ENCODE peak calls at places on chromosomes 13 and 19, in six cellular contexts. P, A, B, V, I and H are unnamed samples.

GRCh38 chr13:50130686-50131051 is 115.4 kb downstream of the KCNRG start:
- DNase-seq in P (peak), A (no peak), B (no peak), V (no peak), I (peak), H (no peak)

GRCh38 chr13:48535791-48536190 is 2.9 kb upstream of the RCBTB2 start:
- DNase-seq in P (no peak), A (no peak), B (no peak), V (no peak), I (no peak), H (no peak)

GRCh38 chr13:26872444-26873173 is 112.0 kb upstream of the GPR12 start:
- DNase-seq in P (peak), A (no peak), B (no peak), V (no peak), I (peak), H (peak)

GRCh38 chr19:28403698-28404099 is 809.3 kb downstream of the UQCRFS1 start:
- DNase-seq in P (no peak), A (no peak), B (no peak), V (no peak), I (no peak), H (no peak)

GRCh38 chr13:102405499-102406079 is 3.7 kb upstream of the FGF14 start:
- DNase-seq in P (no peak), A (no peak), B (no peak), V (no peak), I (peak), H (no peak)

GRCh38 chr19:33199441-33200265 is 5.5 kb downstream of the LRP3 start:
- DNase-seq in P (no peak), A (no peak), B (no peak), V (no peak), I (no peak), H (no peak)

GRCh38 chr13:20272571-20273171 is 40.6 kb upstream of the GJB6 start:
- DNase-seq in P (no peak), A (no peak), B (no peak), V (no peak), I (no peak), H (no peak)

GRCh38 chr13:41017153-41017552 is 2.0 kb downstream of the ELF1 start:
- DNase-seq in P (peak), A (no peak), B (no peak), V (no peak), I (no peak), H (peak)

GRCh38 chr13:98740131-98740530 is 12.3 kb downstream of the SLC15A1 start:
- DNase-seq in P (no peak), A (no peak), B (no peak), V (no peak), I (no peak), H (no peak)

GRCh38 chr19:40803857-40804782 is 5.1 kb downstream of the EGLN2 start:
- DNase-seq in P (peak), A (peak), B (no peak), V (no peak), I (peak), H (peak)

GRCh38 chr13:52125547-52125946 is 3.3 kb downstream of the NEK5 start:
- DNase-seq in P (no peak), A (no peak), B (no peak), V (no peak), I (no peak), H (no peak)

GRCh38 chr13:42574011-42574410 is at the start of gene TNFSF11:
- DNase-seq in P (no peak), A (peak), B (peak), V (no peak), I (peak), H (no peak)

DNA sequence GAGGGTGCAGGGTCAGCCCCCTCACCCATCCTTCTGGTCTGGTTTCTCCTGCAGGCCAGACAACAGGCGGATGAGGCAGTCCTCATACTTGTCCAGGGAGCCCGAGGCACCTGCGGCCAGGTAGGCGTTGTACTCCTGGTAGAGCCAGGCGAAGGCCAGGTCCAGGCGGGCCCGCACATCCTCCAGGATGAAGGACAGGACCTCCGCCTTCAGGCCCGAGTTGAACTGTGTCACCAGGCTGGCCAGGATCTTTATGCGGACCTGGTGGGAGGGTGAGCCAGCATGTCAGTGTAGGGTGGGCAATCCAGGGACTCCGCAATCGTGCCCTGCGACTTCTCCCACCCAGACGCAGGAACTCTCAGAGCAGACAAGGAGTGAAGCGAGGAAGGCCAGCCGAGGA is 13.8 kb upstream of the RSPH6A start:
- DNase-seq in P (no peak), A (no peak), B (no peak), V (peak), I (no peak), H (no peak)
- TF ChIP-seq POLR2AphosphoS5 in P (no peak), A (no peak), B (no peak), V (no peak), I (no peak), H (no peak)

GRCh38 chr19:9791552-9792181 is 23.1 kb upstream of the ZNF846 start:
- DNase-seq in P (peak), A (peak), B (peak), V (peak), I (peak), H (peak)
- TF ChIP-seq POLR2AphosphoS5 in P (peak), A (no peak), B (no peak), V (no peak), I (peak), H (no peak)

GRCh38 chr13:46552888-46553520 is at the start of gene LRCH1:
- DNase-seq in P (peak), A (peak), B (peak), V (peak), I (peak), H (peak)

GRCh38 chr13:46555722-46556121 is 2.8 kb downstream of the LRCH1 start:
- DNase-seq in P (no peak), A (no peak), B (no peak), V (no peak), I (no peak), H (no peak)

GRCh38 chr13:46553521-46553885 is 533 bp downstream of the LRCH1 start:
- DNase-seq in P (no peak), A (no peak), B (no peak), V (no peak), I (peak), H (no peak)

GRCh38 chr13:46554971-46555370 is 2.0 kb downstream of the LRCH1 start:
- DNase-seq in P (no peak), A (no peak), B (no peak), V (no peak), I (no peak), H (no peak)

DNA sequence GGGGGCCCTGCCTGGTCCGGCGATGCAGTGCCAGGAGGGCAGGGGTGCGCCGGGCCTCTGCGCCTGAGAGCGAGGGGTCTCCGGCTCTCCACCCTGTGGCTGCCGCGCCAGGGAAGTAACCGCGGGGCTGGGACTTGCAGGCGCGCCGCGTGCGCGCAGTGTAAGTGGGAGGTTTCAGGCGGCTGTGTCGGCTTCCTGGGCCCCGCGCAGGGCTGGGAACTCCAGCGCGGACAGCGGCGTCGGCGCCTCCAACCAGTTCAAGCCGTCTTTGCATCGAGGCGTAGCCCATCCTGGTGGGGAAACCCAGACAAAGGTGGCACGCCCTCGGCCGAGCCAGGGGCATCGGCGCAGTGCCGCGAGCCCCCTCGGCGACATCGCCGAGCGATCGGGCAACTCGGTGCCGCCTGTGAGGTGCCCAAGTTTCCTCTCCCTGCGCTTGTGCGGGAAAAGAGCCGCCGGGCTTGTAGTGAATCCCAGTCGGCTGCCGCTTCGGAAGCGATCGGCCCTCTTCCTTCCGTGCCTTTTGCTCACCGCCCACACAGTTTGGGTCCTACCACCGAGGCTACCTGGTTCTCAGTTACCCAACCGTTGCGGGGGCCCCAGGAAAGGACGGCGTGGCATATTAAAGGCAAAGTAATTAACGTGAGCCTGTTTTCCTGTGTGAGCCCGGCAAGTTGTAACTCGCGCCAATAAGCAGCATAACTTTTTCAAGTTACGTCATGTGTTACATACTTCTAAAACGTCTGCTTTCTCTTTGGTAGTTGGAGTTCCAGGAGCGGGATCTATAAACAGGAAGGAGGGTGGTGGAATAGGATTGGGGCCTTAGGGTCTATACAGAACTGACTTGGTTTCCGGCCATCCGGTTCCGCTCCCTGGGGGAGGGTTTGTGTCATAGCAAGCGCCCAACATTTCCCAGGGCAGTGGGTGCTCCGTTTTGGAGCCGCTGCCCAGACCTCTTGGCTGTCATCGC is 1.2 kb downstream of the LRCH1 start:
- DNase-seq in P (peak), A (peak), B (peak), V (no peak), I (peak), H (peak)
- TF ChIP-seq POLR2AphosphoS5 in P (peak), A (no peak), B (peak), V (peak), I (no peak), H (peak)

GRCh38 chr19:6536138-6536671 is 5.4 kb downstream of the TNFSF9 start:
- DNase-seq in P (peak), A (peak), B (peak), V (no peak), I (peak), H (peak)
- TF ChIP-seq POLR2AphosphoS5 in P (no peak), A (peak), B (peak), V (no peak), I (no peak), H (no peak)

GRCh38 chr13:113397606-113398425 is 33.9 kb upstream of the GRTP1 start:
- DNase-seq in P (no peak), A (no peak), B (no peak), V (peak), I (no peak), H (no peak)
- TF ChIP-seq POLR2AphosphoS5 in P (no peak), A (no peak), B (no peak), V (no peak), I (no peak), H (no peak)

DNA sequence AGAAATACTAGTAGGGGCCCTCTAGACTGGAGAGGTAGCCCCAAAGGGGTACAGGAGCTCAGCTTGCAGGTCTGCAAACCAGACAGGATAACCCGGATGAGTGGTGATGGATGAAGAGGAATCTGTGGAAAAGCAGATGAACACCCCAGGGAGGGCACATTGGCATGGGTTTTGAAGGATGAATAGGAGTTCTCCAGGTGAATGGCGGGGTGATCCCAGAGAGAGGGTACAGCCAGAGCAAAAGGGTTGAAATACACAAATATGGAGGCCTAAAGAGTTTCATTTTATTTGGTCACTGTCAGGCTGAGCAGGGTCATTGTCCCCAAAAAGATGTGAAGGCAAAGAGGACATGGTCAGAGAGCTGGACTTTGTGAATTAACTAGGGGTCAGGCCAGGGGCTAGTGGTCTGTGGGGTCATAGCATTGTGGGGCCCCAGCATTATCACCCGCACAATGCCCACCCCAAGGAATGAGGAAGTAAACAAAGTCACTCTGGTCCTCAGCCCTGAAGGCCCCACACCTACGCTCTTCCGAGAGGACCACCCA is 4.8 kb downstream of the NR2F6 start:
- DNase-seq in P (no peak), A (no peak), B (no peak), V (no peak), I (no peak), H (no peak)
- TF ChIP-seq POLR2AphosphoS5 in P (no peak), A (no peak), B (no peak), V (no peak), I (no peak), H (no peak)

GRCh38 chr19:1098177-1099051 is 3.2 kb upstream of the POLR2E start:
- DNase-seq in P (peak), A (no peak), B (no peak), V (no peak), I (no peak), H (peak)

GRCh38 chr19:1094978-1095701 is at the start of gene POLR2E:
- DNase-seq in P (peak), A (peak), B (peak), V (peak), I (peak), H (peak)

GRCh38 chr19:1094655-1094977 is 559 bp downstream of the POLR2E start:
- DNase-seq in P (no peak), A (no peak), B (no peak), V (no peak), I (no peak), H (no peak)

GRCh38 chr19:1101337-1101698 is 2.5 kb upstream of the GPX4 start:
- DNase-seq in P (peak), A (no peak), B (no peak), V (no peak), I (peak), H (peak)

DNA sequence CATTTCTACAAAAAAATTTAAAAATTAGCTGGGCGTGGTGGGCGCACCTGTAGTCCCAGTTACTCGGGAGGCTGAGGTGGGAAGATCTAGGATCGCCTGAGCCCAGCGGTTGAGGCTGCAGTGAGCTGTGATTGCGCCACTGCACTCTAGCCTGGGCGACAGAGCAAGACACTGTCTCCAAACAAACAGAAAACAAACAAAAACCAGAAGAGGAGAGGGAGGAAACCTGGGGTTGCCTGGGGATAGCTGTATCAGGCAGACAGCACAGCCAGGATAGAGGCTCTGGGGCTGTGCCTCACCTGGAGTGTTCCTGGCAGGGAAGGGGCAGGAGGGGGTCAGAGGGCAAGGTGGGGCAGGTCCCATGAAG is 2.6 kb upstream of the POLR2E start:
- DNase-seq in P (no peak), A (no peak), B (no peak), V (no peak), I (no peak), H (no peak)
- TF ChIP-seq POLR2AphosphoS5 in P (no peak), A (no peak), B (no peak), V (no peak), I (no peak), H (no peak)